ENCODE peak calls at places on chromosome 17, in ten cellular contexts. One of them, this sample, is unnamed.

GRCh38 chr17:27206447-27206846 is 87.5 kb upstream of the WSB1 start:
- DNase-seq in astrocyte of the spinal cord: no peak
- DNase-seq in pancreas: no peak
- DNase-seq in HAP-1: peak; percentile 21
- DNase-seq in prostate gland: no peak
- DNase-seq in NCI-H1048: no peak
- DNase-seq in AG09309: no peak
- DNase-seq in activated CD4-positive, alpha-beta T cell treated with anti-CD3 and anti-CD28 coated beads for 24 hours: no peak
- DNase-seq in GM23338: peak; percentile 45
- DNase-seq in GDM1: no peak
- DNase-seq in this sample: no peak

GRCh38 chr17:39852239-39852638 is 11.9 kb downstream of the IKZF3 start:
- DNase-seq in pancreas: no peak
- DNase-seq in activated CD4-positive, alpha-beta T cell treated with anti-CD3 and anti-CD28 coated beads for 24 hours: no peak
- DNase-seq in astrocyte of the spinal cord: no peak
- DNase-seq in GM23338: no peak
- DNase-seq in GDM1: no peak
- DNase-seq in AG09309: no peak
- DNase-seq in HAP-1: no peak
- DNase-seq in prostate gland: no peak
- DNase-seq in NCI-H1048: no peak
- DNase-seq in this sample: no peak

GRCh38 chr17:36827056-36827455 is 110.2 kb upstream of the LHX1 start:
- DNase-seq in activated CD4-positive, alpha-beta T cell treated with anti-CD3 and anti-CD28 coated beads for 24 hours: no peak
- DNase-seq in astrocyte of the spinal cord: no peak
- DNase-seq in prostate gland: no peak
- DNase-seq in GM23338: peak; percentile 51
- DNase-seq in NCI-H1048: no peak
- DNase-seq in AG09309: no peak
- DNase-seq in pancreas: no peak
- DNase-seq in GDM1: no peak
- DNase-seq in HAP-1: no peak
- DNase-seq in this sample: peak; percentile 18

GRCh38 chr17:2724783-2725164 is 13.2 kb upstream of the CLUH start:
- DNase-seq in HAP-1: peak; percentile 60
- DNase-seq in activated CD4-positive, alpha-beta T cell treated with anti-CD3 and anti-CD28 coated beads for 24 hours: peak; percentile 26
- DNase-seq in AG09309: no peak
- DNase-seq in pancreas: no peak
- DNase-seq in NCI-H1048: no peak
- DNase-seq in prostate gland: no peak
- DNase-seq in GM23338: peak; percentile 88
- DNase-seq in astrocyte of the spinal cord: peak; percentile 11
- DNase-seq in GDM1: no peak
- DNase-seq in this sample: no peak

GRCh38 chr17:10186771-10187425 is 11.5 kb downstream of the GAS7 start:
- DNase-seq in NCI-H1048: no peak
- DNase-seq in astrocyte of the spinal cord: no peak
- DNase-seq in AG09309: no peak
- DNase-seq in GM23338: no peak
- DNase-seq in pancreas: no peak
- DNase-seq in GDM1: no peak
- DNase-seq in prostate gland: no peak
- DNase-seq in HAP-1: no peak
- DNase-seq in activated CD4-positive, alpha-beta T cell treated with anti-CD3 and anti-CD28 coated beads for 24 hours: no peak
- DNase-seq in this sample: no peak

GRCh38 chr17:77926967-77927366 is 31.5 kb upstream of the TNRC6C start:
- DNase-seq in pancreas: no peak
- DNase-seq in GDM1: no peak
- DNase-seq in GM23338: no peak
- DNase-seq in AG09309: no peak
- DNase-seq in activated CD4-positive, alpha-beta T cell treated with anti-CD3 and anti-CD28 coated beads for 24 hours: no peak
- DNase-seq in HAP-1: peak; percentile 23
- DNase-seq in astrocyte of the spinal cord: no peak
- DNase-seq in NCI-H1048: no peak
- DNase-seq in prostate gland: no peak
- DNase-seq in this sample: no peak

GRCh38 chr17:11506635-11507034 is 91.6 kb upstream of the DNAH9 start:
- DNase-seq in GM23338: peak; percentile 1
- DNase-seq in prostate gland: no peak
- DNase-seq in activated CD4-positive, alpha-beta T cell treated with anti-CD3 and anti-CD28 coated beads for 24 hours: no peak
- DNase-seq in GDM1: no peak
- DNase-seq in AG09309: no peak
- DNase-seq in astrocyte of the spinal cord: no peak
- DNase-seq in NCI-H1048: no peak
- DNase-seq in HAP-1: no peak
- DNase-seq in pancreas: peak; percentile 24
- DNase-seq in this sample: no peak

GRCh38 chr17:38729886-38730525 is at the start of gene CISD3:
- DNase-seq in GDM1: peak; percentile 81
- DNase-seq in astrocyte of the spinal cord: peak; percentile 72
- DNase-seq in HAP-1: peak; percentile 89
- DNase-seq in pancreas: peak; percentile 85
- DNase-seq in AG09309: no peak
- DNase-seq in GM23338: peak; percentile 90
- DNase-seq in NCI-H1048: peak; percentile 44
- DNase-seq in activated CD4-positive, alpha-beta T cell treated with anti-CD3 and anti-CD28 coated beads for 24 hours: peak; percentile 79
- DNase-seq in prostate gland: peak; percentile 81
- DNase-seq in this sample: peak; percentile 97

GRCh38 chr17:81735181-81736102 is 23.4 kb downstream of the SLC25A10 start:
- DNase-seq in pancreas: no peak
- DNase-seq in GDM1: peak; percentile 30
- DNase-seq in prostate gland: peak; percentile 49
- DNase-seq in astrocyte of the spinal cord: no peak
- DNase-seq in GM23338: no peak
- DNase-seq in activated CD4-positive, alpha-beta T cell treated with anti-CD3 and anti-CD28 coated beads for 24 hours: no peak
- DNase-seq in AG09309: no peak
- DNase-seq in NCI-H1048: no peak
- DNase-seq in HAP-1: no peak
- DNase-seq in this sample: peak; percentile 87

GRCh38 chr17:81065500-81065899 is 30.5 kb downstream of the BAIAP2 start:
- DNase-seq in HAP-1: no peak
- DNase-seq in pancreas: no peak
- DNase-seq in NCI-H1048: no peak
- DNase-seq in prostate gland: no peak
- DNase-seq in GM23338: no peak
- DNase-seq in AG09309: no peak
- DNase-seq in astrocyte of the spinal cord: no peak
- DNase-seq in activated CD4-positive, alpha-beta T cell treated with anti-CD3 and anti-CD28 coated beads for 24 hours: no peak
- DNase-seq in GDM1: no peak
- DNase-seq in this sample: no peak

GRCh38 chr17:7673239-7673638 is 14.1 kb downstream of the TP53 start:
- DNase-seq in pancreas: no peak
- DNase-seq in HAP-1: peak; percentile 55
- DNase-seq in astrocyte of the spinal cord: no peak
- DNase-seq in GDM1: no peak
- DNase-seq in activated CD4-positive, alpha-beta T cell treated with anti-CD3 and anti-CD28 coated beads for 24 hours: peak; percentile 37
- DNase-seq in prostate gland: no peak
- DNase-seq in GM23338: peak; percentile 85
- DNase-seq in NCI-H1048: no peak
- DNase-seq in AG09309: no peak
- DNase-seq in this sample: no peak

GRCh38 chr17:50842506-50843149 is 7.2 kb downstream of the WFIKKN2 start:
- DNase-seq in activated CD4-positive, alpha-beta T cell treated with anti-CD3 and anti-CD28 coated beads for 24 hours: no peak
- DNase-seq in NCI-H1048: no peak
- DNase-seq in AG09309: no peak
- DNase-seq in astrocyte of the spinal cord: no peak
- DNase-seq in GM23338: no peak
- DNase-seq in GDM1: no peak
- DNase-seq in prostate gland: no peak
- DNase-seq in HAP-1: no peak
- DNase-seq in pancreas: no peak
- DNase-seq in this sample: no peak

GRCh38 chr17:50534222-50534978 is 1.9 kb downstream of the EPN3 start:
- DNase-seq in pancreas: peak; percentile 81
- DNase-seq in astrocyte of the spinal cord: no peak
- DNase-seq in GM23338: peak; percentile 76
- DNase-seq in GDM1: no peak
- DNase-seq in NCI-H1048: no peak
- DNase-seq in AG09309: no peak
- DNase-seq in activated CD4-positive, alpha-beta T cell treated with anti-CD3 and anti-CD28 coated beads for 24 hours: no peak
- DNase-seq in prostate gland: peak; percentile 74
- DNase-seq in HAP-1: no peak
- DNase-seq in this sample: no peak

GRCh38 chr17:13597723-13598347 is 3.9 kb downstream of the HS3ST3A1 start:
- DNase-seq in GM23338: peak; percentile 46
- DNase-seq in activated CD4-positive, alpha-beta T cell treated with anti-CD3 and anti-CD28 coated beads for 24 hours: no peak
- DNase-seq in NCI-H1048: no peak
- DNase-seq in GDM1: no peak
- DNase-seq in HAP-1: no peak
- DNase-seq in AG09309: no peak
- DNase-seq in astrocyte of the spinal cord: peak; percentile 78
- DNase-seq in prostate gland: peak; percentile 12
- DNase-seq in pancreas: no peak
- DNase-seq in this sample: no peak

GRCh38 chr17:6608321-6608720 is 32.2 kb downstream of the KIAA0753 start:
- DNase-seq in GM23338: no peak
- DNase-seq in prostate gland: no peak
- DNase-seq in pancreas: no peak
- DNase-seq in AG09309: no peak
- DNase-seq in HAP-1: no peak
- DNase-seq in astrocyte of the spinal cord: peak; percentile 22
- DNase-seq in activated CD4-positive, alpha-beta T cell treated with anti-CD3 and anti-CD28 coated beads for 24 hours: no peak
- DNase-seq in NCI-H1048: no peak
- DNase-seq in GDM1: no peak
- DNase-seq in this sample: no peak

GRCh38 chr17:45942284-45942683 is 47.9 kb downstream of the MAPT start:
- DNase-seq in GM23338: peak; percentile 49
- DNase-seq in prostate gland: peak; percentile 41
- DNase-seq in activated CD4-positive, alpha-beta T cell treated with anti-CD3 and anti-CD28 coated beads for 24 hours: no peak
- DNase-seq in HAP-1: peak; percentile 78
- DNase-seq in pancreas: peak; percentile 22
- DNase-seq in astrocyte of the spinal cord: no peak
- DNase-seq in AG09309: no peak
- DNase-seq in NCI-H1048: no peak
- DNase-seq in GDM1: no peak
- DNase-seq in this sample: no peak

GRCh38 chr17:66776999-66777688 is 57.8 kb upstream of the CACNG5 start:
- DNase-seq in NCI-H1048: no peak
- DNase-seq in pancreas: no peak
- DNase-seq in prostate gland: no peak
- DNase-seq in activated CD4-positive, alpha-beta T cell treated with anti-CD3 and anti-CD28 coated beads for 24 hours: no peak
- DNase-seq in AG09309: no peak
- DNase-seq in astrocyte of the spinal cord: no peak
- DNase-seq in GM23338: no peak
- DNase-seq in HAP-1: no peak
- DNase-seq in GDM1: no peak
- DNase-seq in this sample: no peak

GRCh38 chr17:82242977-82243647 is 14.3 kb downstream of the SLC16A3 start:
- DNase-seq in GM23338: no peak
- DNase-seq in activated CD4-positive, alpha-beta T cell treated with anti-CD3 and anti-CD28 coated beads for 24 hours: no peak
- DNase-seq in NCI-H1048: no peak
- DNase-seq in GDM1: no peak
- DNase-seq in prostate gland: peak; percentile 85
- DNase-seq in HAP-1: no peak
- DNase-seq in AG09309: peak; percentile 58
- DNase-seq in pancreas: peak; percentile 73
- DNase-seq in astrocyte of the spinal cord: peak; percentile 83
- DNase-seq in this sample: peak; percentile 77

GRCh38 chr17:62998665-62999393 is 32.8 kb downstream of the TANC2 start:
- DNase-seq in AG09309: no peak
- DNase-seq in prostate gland: no peak
- DNase-seq in astrocyte of the spinal cord: no peak
- DNase-seq in HAP-1: no peak
- DNase-seq in pancreas: no peak
- DNase-seq in NCI-H1048: no peak
- DNase-seq in GM23338: no peak
- DNase-seq in GDM1: no peak
- DNase-seq in activated CD4-positive, alpha-beta T cell treated with anti-CD3 and anti-CD28 coated beads for 24 hours: no peak
- DNase-seq in this sample: no peak

GRCh38 chr17:7242717-7243576 is 698 bp upstream of the GABARAP start:
- DNase-seq in activated CD4-positive, alpha-beta T cell treated with anti-CD3 and anti-CD28 coated beads for 24 hours: peak; percentile 89
- DNase-seq in prostate gland: peak; percentile 95
- DNase-seq in GM23338: peak; percentile 99
- DNase-seq in HAP-1: peak; percentile 97
- DNase-seq in astrocyte of the spinal cord: peak; percentile 97
- DNase-seq in GDM1: peak; percentile 87
- DNase-seq in AG09309: peak; percentile 87
- DNase-seq in pancreas: peak; percentile 97
- DNase-seq in NCI-H1048: peak; percentile 86
- DNase-seq in this sample: peak; percentile 97

GRCh38 chr17:43645765-43646481 is 15.8 kb downstream of the MEOX1 start:
- DNase-seq in GM23338: peak; percentile 62
- DNase-seq in astrocyte of the spinal cord: no peak
- DNase-seq in GDM1: no peak
- DNase-seq in pancreas: peak; percentile 23
- DNase-seq in HAP-1: no peak
- DNase-seq in NCI-H1048: no peak
- DNase-seq in AG09309: no peak
- DNase-seq in prostate gland: no peak
- DNase-seq in activated CD4-positive, alpha-beta T cell treated with anti-CD3 and anti-CD28 coated beads for 24 hours: no peak
- DNase-seq in this sample: peak; percentile 88

GRCh38 chr17:77312786-77313599 is 172.2 kb downstream of the SEC14L1 start:
- DNase-seq in astrocyte of the spinal cord: peak; percentile 88
- DNase-seq in activated CD4-positive, alpha-beta T cell treated with anti-CD3 and anti-CD28 coated beads for 24 hours: no peak
- DNase-seq in pancreas: no peak
- DNase-seq in GDM1: no peak
- DNase-seq in AG09309: no peak
- DNase-seq in GM23338: no peak
- DNase-seq in HAP-1: no peak
- DNase-seq in NCI-H1048: no peak
- DNase-seq in prostate gland: no peak
- DNase-seq in this sample: peak; percentile 67

This sample was measured in spleen.